ENCODE peak calls at places on chromosomes 6 and 20, in nine cellular contexts. One of them, this sample, is unnamed. For H3K79me2, the result is how much of the 10 kb centered on the place peaks cover.

GRCh38 chr6:14354919-14355572 is 237.5 kb downstream of the CD83 start:
- DNase-seq in hepatocyte: peak
- DNase-seq in neural progenitor cell: no peak
- DNase-seq in GM23248: peak
- DNase-seq in GM23338: no peak
- DNase-seq in SK-N-SH: no peak
- DNase-seq in PC-3: peak
- DNase-seq in MM.1S: no peak
- DNase-seq in HCT116: no peak
- DNase-seq in this sample: no peak

GRCh38 chr6:13383280-13384163 is 55.2 kb upstream of the TBC1D7 start:
- DNase-seq in hepatocyte: no peak
- DNase-seq in HCT116: no peak
- DNase-seq in SK-N-SH: no peak
- DNase-seq in neural progenitor cell: no peak
- DNase-seq in GM23248: peak
- DNase-seq in PC-3: peak
- DNase-seq in GM23338: no peak
- DNase-seq in MM.1S: peak
- DNase-seq in this sample: no peak

GRCh38 chr6:83696674-83697073 is 12.2 kb downstream of the SNAP91 start:
- DNase-seq in GM23338: no peak
- DNase-seq in neural progenitor cell: no peak
- DNase-seq in GM23248: no peak
- DNase-seq in SK-N-SH: no peak
- DNase-seq in PC-3: peak
- DNase-seq in hepatocyte: no peak
- DNase-seq in HCT116: no peak
- DNase-seq in MM.1S: no peak
- DNase-seq in this sample: no peak

GRCh38 chr6:46010771-46011170 is 4.9 kb downstream of the CLIC5 start:
- DNase-seq in neural progenitor cell: no peak
- DNase-seq in SK-N-SH: no peak
- DNase-seq in GM23248: peak
- DNase-seq in hepatocyte: peak
- DNase-seq in PC-3: no peak
- DNase-seq in MM.1S: no peak
- DNase-seq in HCT116: no peak
- DNase-seq in GM23338: no peak
- DNase-seq in this sample: no peak

GRCh38 chr6:43758617-43759050 is 11.4 kb upstream of the VEGFA start:
- DNase-seq in SK-N-SH: peak
- DNase-seq in MM.1S: no peak
- DNase-seq in GM23338: peak
- DNase-seq in HCT116: no peak
- DNase-seq in PC-3: peak
- DNase-seq in neural progenitor cell: peak
- DNase-seq in GM23248: no peak
- DNase-seq in hepatocyte: no peak
- DNase-seq in this sample: peak

GRCh38 chr20:3681931-3682820 is at the start of gene ADAM33:
- DNase-seq in MM.1S: no peak
- DNase-seq in hepatocyte: peak
- DNase-seq in HCT116: no peak
- DNase-seq in SK-N-SH: peak
- DNase-seq in PC-3: no peak
- DNase-seq in GM23338: peak
- DNase-seq in GM23248: peak
- DNase-seq in neural progenitor cell: peak
- DNase-seq in this sample: no peak

GRCh38 chr20:37821691-37822655 is 81.0 kb upstream of the VSTM2L start:
- DNase-seq in hepatocyte: peak
- DNase-seq in PC-3: no peak
- DNase-seq in GM23338: no peak
- DNase-seq in HCT116: no peak
- DNase-seq in GM23248: peak
- DNase-seq in MM.1S: no peak
- DNase-seq in SK-N-SH: no peak
- DNase-seq in neural progenitor cell: no peak
- DNase-seq in this sample: no peak

GRCh38 chr6:125904871-125905270 is 51.7 kb upstream of the HINT3 start:
- DNase-seq in HCT116: no peak
- DNase-seq in hepatocyte: no peak
- DNase-seq in GM23338: no peak
- DNase-seq in GM23248: peak
- DNase-seq in neural progenitor cell: no peak
- DNase-seq in SK-N-SH: no peak
- DNase-seq in MM.1S: no peak
- DNase-seq in PC-3: peak
- DNase-seq in this sample: no peak

GRCh38 chr20:38321959-38322598 is 18.1 kb downstream of the BPI start:
- DNase-seq in HCT116: peak
- DNase-seq in PC-3: peak
- DNase-seq in MM.1S: peak
- DNase-seq in neural progenitor cell: peak
- DNase-seq in hepatocyte: peak
- DNase-seq in GM23248: peak
- DNase-seq in GM23338: peak
- DNase-seq in SK-N-SH: peak
- DNase-seq in this sample: no peak

GRCh38 chr6:32967151-32968091 is 973 bp upstream of the BRD2 start:
- DNase-seq in SK-N-SH: peak
- DNase-seq in MM.1S: peak
- DNase-seq in neural progenitor cell: peak
- DNase-seq in GM23338: peak
- DNase-seq in PC-3: peak
- DNase-seq in hepatocyte: peak
- DNase-seq in HCT116: peak
- DNase-seq in GM23248: peak
- DNase-seq in this sample: peak

GRCh38 chr6:50978631-50979030 is 160.0 kb downstream of the TFAP2B start:
- DNase-seq in HCT116: no peak
- DNase-seq in neural progenitor cell: no peak
- DNase-seq in SK-N-SH: no peak
- DNase-seq in hepatocyte: no peak
- DNase-seq in PC-3: no peak
- DNase-seq in MM.1S: no peak
- DNase-seq in GM23248: no peak
- DNase-seq in GM23338: no peak
- DNase-seq in this sample: no peak

DNA sequence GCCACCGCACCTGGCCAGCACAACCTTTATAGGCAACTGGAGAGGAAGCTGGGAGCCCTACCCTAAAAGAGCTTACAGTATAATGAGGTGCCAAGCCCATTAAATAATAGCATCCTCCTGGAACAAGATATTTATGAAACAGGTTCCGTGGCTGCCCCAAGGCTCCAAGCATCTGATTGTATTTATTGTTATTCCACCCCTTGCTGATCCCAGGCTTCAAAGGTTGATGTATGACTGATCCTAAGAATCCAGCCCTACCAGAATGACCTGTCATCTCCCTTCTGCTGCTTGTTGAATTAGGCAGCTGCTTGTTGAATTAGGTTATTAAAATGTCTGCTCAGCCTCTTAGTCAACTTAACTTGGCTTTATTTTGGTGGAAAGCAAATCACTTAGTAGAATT is 35.2 kb upstream of the SASH1 start:
- DNase-seq in GM23338: no peak
- DNase-seq in GM23248: peak
- DNase-seq in PC-3: peak
- DNase-seq in HCT116: no peak
- DNase-seq in SK-N-SH: no peak
- DNase-seq in MM.1S: no peak
- DNase-seq in hepatocyte: peak
- DNase-seq in neural progenitor cell: no peak
- DNase-seq in this sample: no peak
- TF ChIP-seq EZH2phosphoT487 in GM23338: no peak
- TF ChIP-seq EZH2phosphoT487 in GM23248: no peak
- TF ChIP-seq EZH2phosphoT487 in PC-3: no peak
- TF ChIP-seq EZH2phosphoT487 in HCT116: no peak
- TF ChIP-seq EZH2phosphoT487 in SK-N-SH: no peak
- TF ChIP-seq EZH2phosphoT487 in MM.1S: no peak
- TF ChIP-seq EZH2phosphoT487 in hepatocyte: no peak
- TF ChIP-seq EZH2phosphoT487 in neural progenitor cell: no peak
- TF ChIP-seq EZH2phosphoT487 in this sample: no peak

GRCh38 chr20:63748356-63749270 is 9.0 kb downstream of the SLC2A4RG start:
- DNase-seq in PC-3: no peak
- DNase-seq in neural progenitor cell: no peak
- DNase-seq in GM23338: no peak
- DNase-seq in GM23248: no peak
- DNase-seq in hepatocyte: peak
- DNase-seq in HCT116: no peak
- DNase-seq in MM.1S: no peak
- DNase-seq in SK-N-SH: peak
- DNase-seq in this sample: no peak
- H3K4me2 ChIP-seq in PC-3: no peak
- H3K4me2 ChIP-seq in neural progenitor cell: no peak
- H3K4me2 ChIP-seq in GM23338: no peak
- H3K4me2 ChIP-seq in GM23248: no peak
- H3K4me2 ChIP-seq in hepatocyte: no peak
- H3K4me2 ChIP-seq in HCT116: no peak
- H3K4me2 ChIP-seq in MM.1S: no peak
- H3K4me2 ChIP-seq in SK-N-SH: no peak
- H3K4me2 ChIP-seq in this sample: no peak

GRCh38 chr6:150153905-150154492 is 11.2 kb downstream of the PPP1R14C start:
- DNase-seq in GM23338: no peak
- DNase-seq in PC-3: peak
- DNase-seq in hepatocyte: no peak
- DNase-seq in GM23248: peak
- DNase-seq in neural progenitor cell: no peak
- DNase-seq in HCT116: no peak
- DNase-seq in SK-N-SH: no peak
- DNase-seq in MM.1S: no peak
- DNase-seq in this sample: no peak

GRCh38 chr6:150149146-150149545 is 6.3 kb downstream of the PPP1R14C start:
- DNase-seq in GM23338: no peak
- DNase-seq in MM.1S: no peak
- DNase-seq in PC-3: no peak
- DNase-seq in neural progenitor cell: peak
- DNase-seq in hepatocyte: no peak
- DNase-seq in SK-N-SH: no peak
- DNase-seq in GM23248: no peak
- DNase-seq in HCT116: no peak
- DNase-seq in this sample: no peak

GRCh38 chr6:150152891-150153876 is 10.3 kb downstream of the PPP1R14C start:
- DNase-seq in SK-N-SH: no peak
- DNase-seq in neural progenitor cell: no peak
- DNase-seq in PC-3: no peak
- DNase-seq in HCT116: no peak
- DNase-seq in GM23338: no peak
- DNase-seq in GM23248: peak
- DNase-seq in MM.1S: no peak
- DNase-seq in hepatocyte: no peak
- DNase-seq in this sample: no peak

GRCh38 chr6:150150458-150150820 is 7.6 kb downstream of the PPP1R14C start:
- DNase-seq in PC-3: no peak
- DNase-seq in GM23248: no peak
- DNase-seq in neural progenitor cell: no peak
- DNase-seq in SK-N-SH: no peak
- DNase-seq in MM.1S: no peak
- DNase-seq in HCT116: no peak
- DNase-seq in hepatocyte: no peak
- DNase-seq in GM23338: no peak
- DNase-seq in this sample: no peak

DNA sequence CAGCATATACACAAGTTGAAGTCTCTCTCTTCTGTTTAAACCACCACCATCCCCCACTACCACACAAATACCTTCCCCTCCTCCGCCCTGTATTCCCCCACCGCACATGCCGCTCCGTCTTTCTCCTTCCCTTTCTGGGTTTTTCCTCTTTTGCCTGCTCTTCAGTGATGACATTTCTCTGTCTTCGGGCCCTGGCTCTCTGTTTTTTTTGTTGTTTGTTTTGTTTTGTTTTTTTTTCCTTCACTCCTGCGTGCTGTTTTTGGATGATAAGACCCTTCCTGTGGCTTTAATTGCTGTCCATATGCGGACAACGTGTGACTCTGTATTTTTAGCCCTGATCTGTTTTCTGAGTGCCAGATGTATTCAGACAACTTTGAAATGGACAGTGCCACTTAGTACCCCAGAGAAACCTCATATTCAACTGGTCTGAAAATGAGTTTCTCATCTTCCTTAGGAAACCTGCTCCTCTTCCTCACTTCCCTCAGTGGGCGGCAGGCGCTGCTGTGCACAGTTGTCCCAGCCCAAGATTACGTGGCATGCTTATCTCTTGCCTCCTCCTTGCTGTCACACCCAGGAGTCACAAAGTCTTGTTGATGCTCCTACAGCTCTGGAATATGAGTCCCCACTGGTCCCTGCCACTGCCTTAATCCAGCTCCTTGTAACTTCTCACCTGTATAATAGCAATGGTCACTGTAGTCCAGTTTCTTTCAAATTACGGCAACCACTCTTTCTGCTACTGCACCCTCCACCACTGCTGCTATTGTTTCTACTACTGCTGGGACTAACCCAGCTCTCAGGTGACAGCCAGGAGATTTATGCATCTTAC is 8.2 kb downstream of the PPP1R14C start:
- DNase-seq in hepatocyte: no peak
- DNase-seq in GM23338: no peak
- DNase-seq in PC-3: no peak
- DNase-seq in GM23248: no peak
- DNase-seq in HCT116: no peak
- DNase-seq in MM.1S: no peak
- DNase-seq in neural progenitor cell: no peak
- DNase-seq in SK-N-SH: no peak
- DNase-seq in this sample: no peak
- H3K79me2 ChIP-seq in hepatocyte: under half
- H3K79me2 ChIP-seq in GM23338: under half
- H3K79me2 ChIP-seq in PC-3: under half
- H3K79me2 ChIP-seq in GM23248: under half
- H3K79me2 ChIP-seq in HCT116: under half
- H3K79me2 ChIP-seq in MM.1S: under half
- H3K79me2 ChIP-seq in neural progenitor cell: under half
- H3K79me2 ChIP-seq in SK-N-SH: under half
- H3K79me2 ChIP-seq in this sample: under half

DNA sequence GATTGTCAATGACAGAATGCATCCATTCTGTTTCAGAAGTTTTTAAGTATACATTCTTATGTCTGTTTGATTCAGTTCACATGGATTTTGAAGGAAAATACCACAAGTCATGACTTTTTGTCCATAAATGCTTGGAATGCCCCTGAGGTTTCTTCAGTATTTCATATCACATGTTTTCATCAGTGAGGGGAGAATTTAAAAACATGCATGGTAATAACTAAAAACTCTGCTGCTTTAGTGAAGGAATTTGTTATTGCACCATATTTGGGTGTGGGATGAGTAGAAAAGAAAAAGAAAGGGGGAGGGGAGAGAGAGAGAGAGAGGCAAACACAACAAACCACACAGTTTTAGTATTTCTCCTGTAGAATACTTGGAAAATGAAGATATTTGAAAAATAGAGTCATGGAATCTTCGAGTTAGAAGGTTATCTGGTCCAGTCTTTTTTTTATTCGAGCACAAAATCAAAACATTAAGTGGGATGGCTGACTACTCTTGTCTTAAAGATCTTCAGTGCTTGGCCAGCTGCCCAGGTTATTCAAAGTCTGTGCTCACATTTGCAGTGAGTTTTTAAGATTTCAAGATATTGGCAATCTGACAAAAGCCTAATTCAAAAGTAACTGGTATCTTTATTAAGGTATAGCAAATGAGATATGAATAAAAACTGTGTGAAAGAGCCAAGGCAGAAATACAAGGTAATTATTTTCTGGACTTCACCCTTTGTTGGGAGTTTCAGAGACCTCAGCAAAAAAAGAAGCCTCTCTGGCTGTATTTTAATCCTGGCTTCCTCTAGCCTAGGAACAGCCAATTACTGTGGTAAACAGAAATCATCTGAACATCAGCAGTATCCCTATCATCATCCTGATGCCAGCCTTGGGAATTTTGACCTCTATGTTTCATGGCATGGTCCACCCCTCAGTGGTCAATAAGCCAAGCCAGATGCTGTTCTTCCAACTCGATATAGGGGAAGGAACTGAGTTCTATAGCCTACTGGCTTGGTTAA is 687.9 kb upstream of the CITED2 start:
- DNase-seq in GM23248: peak
- DNase-seq in hepatocyte: peak
- DNase-seq in SK-N-SH: peak
- DNase-seq in HCT116: no peak
- DNase-seq in neural progenitor cell: no peak
- DNase-seq in MM.1S: no peak
- DNase-seq in GM23338: no peak
- DNase-seq in PC-3: peak
- DNase-seq in this sample: no peak
- TF ChIP-seq EZH2phosphoT487 in GM23248: no peak
- TF ChIP-seq EZH2phosphoT487 in hepatocyte: no peak
- TF ChIP-seq EZH2phosphoT487 in SK-N-SH: no peak
- TF ChIP-seq EZH2phosphoT487 in HCT116: no peak
- TF ChIP-seq EZH2phosphoT487 in neural progenitor cell: no peak
- TF ChIP-seq EZH2phosphoT487 in MM.1S: no peak
- TF ChIP-seq EZH2phosphoT487 in GM23338: no peak
- TF ChIP-seq EZH2phosphoT487 in PC-3: no peak
- TF ChIP-seq EZH2phosphoT487 in this sample: no peak